ENCODE peak calls at places on chromosome 22, in seven cellular contexts. T is LHCN-M2; E is cardiac fibroblast; H is activated CD4-positive, alpha-beta T cell treated with anti-CD3 and anti-CD28 coated beads for 24 hours; U is Karpas-422; C is Caco-2; V is T-helper 17 cell. X is an unnamed sample.

GRCh38 chr22:19987394-19988306 is 29.0 kb downstream of the ARVCF start:
- DNase-seq in T (no peak), E (no peak), H (no peak), U (no peak), C (no peak), V (no peak), X (no peak)

GRCh38 chr22:35734517-35734827 is 16.8 kb downstream of the APOL5 start:
- DNase-seq in T (no peak), E (no peak), H (no peak), U (no peak), C (no peak), V (no peak), X (no peak)

GRCh38 chr22:25068701-25069100 is 116.2 kb downstream of the KIAA1671 start:
- DNase-seq in T (no peak), E (no peak), H (no peak), U (no peak), C (no peak), V (no peak), X (peak)

GRCh38 chr22:48782817-48783511 is 1044.7 kb downstream of the BRD1 start:
- DNase-seq in T (no peak), E (no peak), H (no peak), U (peak), C (no peak), V (no peak), X (no peak)

GRCh38 chr22:47139790-47140119 is 377.3 kb downstream of the TBC1D22A start:
- DNase-seq in T (no peak), E (no peak), H (no peak), U (no peak), C (no peak), V (no peak), X (no peak)

GRCh38 chr22:38294193-38294592 is 21.4 kb upstream of the TMEM184B start:
- DNase-seq in T (no peak), E (no peak), H (no peak), U (no peak), C (no peak), V (no peak), X (no peak)

GRCh38 chr22:31096637-31097274 is 10.6 kb downstream of the SELENOM start:
- DNase-seq in T (no peak), E (no peak), H (no peak), U (no peak), C (no peak), V (no peak), X (no peak)

GRCh38 chr22:27488456-27489224 is 312.9 kb downstream of the MN1 start:
- DNase-seq in T (no peak), E (no peak), H (no peak), U (no peak), C (no peak), V (no peak), X (no peak)

GRCh38 chr22:48742556-48743343 is 1084.9 kb downstream of the BRD1 start:
- DNase-seq in T (no peak), E (no peak), H (no peak), U (no peak), C (peak), V (no peak), X (no peak)

GRCh38 chr22:50082197-50082715 is 3.0 kb downstream of the MLC1 start:
- DNase-seq in T (no peak), E (no peak), H (no peak), U (no peak), C (no peak), V (no peak), X (no peak)